ENCODE peak calls at places on chromosome 2, in nine cellular contexts. E, F, C, K, B, V, U, L and G are unnamed samples.

GRCh38 chr2:230913406-230913805 is 11.6 kb downstream of the GPR55 start:
- DNase-seq in E (peak), F (no peak), C (no peak), K (no peak), B (peak), V (peak), U (peak), L (peak), G (peak)

GRCh38 chr2:157596992-157597681 is 31.5 kb downstream of the ACVR1C start:
- DNase-seq in E (no peak), F (peak), C (peak), K (peak), B (peak), V (peak), U (peak), L (peak), G (peak)

GRCh38 chr2:231306791-231307440 is 88.6 kb upstream of the B3GNT7 start:
- DNase-seq in E (no peak), F (no peak), C (no peak), K (no peak), B (no peak), V (no peak), U (no peak), L (no peak), G (no peak)

GRCh38 chr2:16175247-16175825 is 235.0 kb downstream of the MYCN start:
- DNase-seq in E (no peak), F (no peak), C (no peak), K (no peak), B (no peak), V (no peak), U (no peak), L (no peak), G (no peak)

GRCh38 chr2:28391564-28392296 is 928 bp upstream of the FOSL2 start:
- DNase-seq in E (peak), F (no peak), C (no peak), K (peak), B (peak), V (peak), U (no peak), L (peak), G (peak)

GRCh38 chr2:10296142-10296541 is 6.6 kb upstream of the HPCAL1 start:
- DNase-seq in E (no peak), F (no peak), C (no peak), K (no peak), B (no peak), V (no peak), U (no peak), L (no peak), G (no peak)

GRCh38 chr2:191844706-191845105 is 2.2 kb downstream of the CAVIN2 start:
- DNase-seq in E (no peak), F (no peak), C (no peak), K (no peak), B (peak), V (no peak), U (no peak), L (no peak), G (peak)

GRCh38 chr2:9373047-9373446 is 50.3 kb downstream of the ITGB1BP1 start:
- DNase-seq in E (no peak), F (no peak), C (no peak), K (no peak), B (no peak), V (peak), U (no peak), L (no peak), G (peak)

GRCh38 chr2:238691596-238692491 is 156.0 kb upstream of the TWIST2 start:
- DNase-seq in E (no peak), F (no peak), C (no peak), K (no peak), B (no peak), V (no peak), U (no peak), L (no peak), G (no peak)

GRCh38 chr2:172623249-172623965 is 67.5 kb downstream of the PDK1 start:
- DNase-seq in E (no peak), F (no peak), C (no peak), K (no peak), B (no peak), V (no peak), U (no peak), L (no peak), G (no peak)

GRCh38 chr2:216688731-216689360 is 6.5 kb downstream of the IGFBP5 start:
- DNase-seq in E (no peak), F (no peak), C (no peak), K (no peak), B (no peak), V (no peak), U (peak), L (no peak), G (no peak)

GRCh38 chr2:3349211-3349693 is 28.4 kb downstream of the EIPR1 start:
- DNase-seq in E (no peak), F (no peak), C (no peak), K (no peak), B (no peak), V (peak), U (peak), L (peak), G (peak)

GRCh38 chr2:53633441-53633840 is 134.2 kb upstream of the CHAC2 start:
- DNase-seq in E (no peak), F (no peak), C (no peak), K (no peak), B (no peak), V (no peak), U (no peak), L (no peak), G (no peak)

GRCh38 chr2:24076849-24077534 is 866 bp upstream of the SF3B6 start:
- DNase-seq in E (no peak), F (no peak), C (no peak), K (no peak), B (peak), V (peak), U (peak), L (peak), G (peak)

GRCh38 chr2:192243488-192243887 is 48.8 kb upstream of the TMEFF2 start:
- DNase-seq in E (no peak), F (no peak), C (no peak), K (no peak), B (no peak), V (no peak), U (no peak), L (no peak), G (no peak)

GRCh38 chr2:110729106-110729505 is 3.3 kb upstream of the ACOXL start:
- DNase-seq in E (no peak), F (no peak), C (no peak), K (no peak), B (no peak), V (no peak), U (no peak), L (no peak), G (no peak)

GRCh38 chr2:143284087-143284675 is 155.0 kb downstream of the ARHGAP15 start:
- DNase-seq in E (no peak), F (no peak), C (no peak), K (peak), B (peak), V (peak), U (no peak), L (no peak), G (peak)

GRCh38 chr2:9335322-9335754 is 88.0 kb downstream of the ITGB1BP1 start:
- DNase-seq in E (no peak), F (no peak), C (no peak), K (no peak), B (no peak), V (peak), U (no peak), L (no peak), G (no peak)

GRCh38 chr2:209593930-209594329 is 170.1 kb downstream of the MAP2 start:
- DNase-seq in E (no peak), F (no peak), C (no peak), K (no peak), B (no peak), V (no peak), U (no peak), L (no peak), G (peak)

GRCh38 chr2:239222346-239223028 is 178.3 kb downstream of the HDAC4 start:
- DNase-seq in E (peak), F (no peak), C (no peak), K (no peak), B (no peak), V (no peak), U (no peak), L (no peak), G (no peak)

GRCh38 chr2:173991857-173992588 is 26.9 kb upstream of the SP3 start:
- DNase-seq in E (no peak), F (no peak), C (no peak), K (no peak), B (no peak), V (no peak), U (no peak), L (no peak), G (no peak)

GRCh38 chr2:196480653-196481322 is 158.7 kb upstream of the CCDC150 start:
- DNase-seq in E (no peak), F (no peak), C (no peak), K (no peak), B (no peak), V (no peak), U (no peak), L (no peak), G (no peak)